ENCODE peak calls at places on chromosomes 2 and 18, in ten cellular contexts. M is GM10248, F is HFFc6, Y is AG09309, Z is left ventricle myocardium inferior, C is astrocyte of the cerebellum, A is tibial artery, B is fibroblast of pulmonary artery, H is choroid plexus epithelial cell, J is HFF-Myc. L is an unnamed sample.

GRCh38 chr2:141137121-141137693 is 993.6 kb downstream of the LRP1B start:
- DNase-seq in M (no peak), F (no peak), Y (no peak), Z (no peak), C (no peak), A (no peak), B (peak), H (no peak), J (no peak), L (no peak)

GRCh38 chr2:69428981-69429380 is 8.3 kb downstream of the NFU1 start:
- DNase-seq in M (no peak), F (no peak), Y (no peak), Z (no peak), C (no peak), A (no peak), B (no peak), H (no peak), J (no peak), L (no peak)

GRCh38 chr2:73611867-73612266 is 30.4 kb downstream of the NAT8 start:
- DNase-seq in M (no peak), F (no peak), Y (no peak), Z (no peak), C (no peak), A (no peak), B (no peak), H (peak), J (no peak), L (peak)

GRCh38 chr2:237723613-237724012 is 75.0 kb upstream of the RBM44 start:
- DNase-seq in M (peak), F (no peak), Y (no peak), Z (peak), C (no peak), A (no peak), B (no peak), H (peak), J (peak), L (peak)

GRCh38 chr2:202158796-202159195 is 79.6 kb downstream of the SUMO1 start:
- DNase-seq in M (no peak), F (peak), Y (no peak), Z (no peak), C (no peak), A (no peak), B (peak), H (peak), J (no peak), L (no peak)

GRCh38 chr2:2871480-2872308 is 505.9 kb downstream of the EIPR1 start:
- DNase-seq in M (no peak), F (no peak), Y (no peak), Z (no peak), C (no peak), A (no peak), B (no peak), H (no peak), J (no peak), L (no peak)

GRCh38 chr2:237864940-237865622 is 5.7 kb downstream of the RAMP1 start:
- DNase-seq in M (no peak), F (no peak), Y (no peak), Z (no peak), C (no peak), A (no peak), B (peak), H (peak), J (no peak), L (peak)

GRCh38 chr2:230266654-230267053 is 41.1 kb downstream of the SP140 start:
- DNase-seq in M (no peak), F (no peak), Y (no peak), Z (no peak), C (no peak), A (no peak), B (no peak), H (peak), J (no peak), L (no peak)

GRCh38 chr18:39871976-39872375 is 2083.1 kb upstream of the PIK3C3 start:
- DNase-seq in M (no peak), F (no peak), Y (no peak), Z (no peak), C (no peak), A (no peak), B (peak), H (peak), J (no peak), L (peak)

GRCh38 chr2:99925960-99926359 is 216.4 kb downstream of the AFF3 start:
- DNase-seq in M (no peak), F (no peak), Y (no peak), Z (no peak), C (no peak), A (no peak), B (no peak), H (no peak), J (no peak), L (no peak)

GRCh38 chr18:5060543-5060942 is 136.5 kb downstream of the AKAIN1 start:
- DNase-seq in M (no peak), F (no peak), Y (no peak), Z (no peak), C (no peak), A (no peak), B (no peak), H (no peak), J (no peak), L (no peak)

GRCh38 chr18:5061785-5062184 is 135.3 kb downstream of the AKAIN1 start:
- DNase-seq in M (no peak), F (no peak), Y (no peak), Z (no peak), C (no peak), A (no peak), B (no peak), H (no peak), J (no peak), L (no peak)

GRCh38 chr18:5068856-5069255 is 128.2 kb downstream of the AKAIN1 start:
- DNase-seq in M (no peak), F (no peak), Y (no peak), Z (no peak), C (no peak), A (no peak), B (no peak), H (no peak), J (no peak), L (no peak)

GRCh38 chr18:5064846-5065245 is 132.2 kb downstream of the AKAIN1 start:
- DNase-seq in M (no peak), F (no peak), Y (no peak), Z (no peak), C (no peak), A (no peak), B (no peak), H (no peak), J (no peak), L (no peak)

GRCh38 chr18:5066380-5066977 is 130.6 kb downstream of the AKAIN1 start:
- DNase-seq in M (no peak), F (no peak), Y (no peak), Z (no peak), C (no peak), A (no peak), B (no peak), H (no peak), J (no peak), L (no peak)
- TF ChIP-seq CTCF in M (peak), F (peak), Y (no peak), Z (peak), C (peak), A (no peak), B (no peak), H (no peak), J (peak), L (no peak)

GRCh38 chr2:199704358-199705238 is 146.4 kb downstream of the FTCDNL1 start:
- DNase-seq in M (peak), F (no peak), Y (peak), Z (no peak), C (no peak), A (no peak), B (peak), H (peak), J (peak), L (peak)
- TF ChIP-seq CTCF in M (peak), F (peak), Y (peak), Z (peak), C (peak), A (peak), B (peak), H (peak), J (peak), L (peak)

GRCh38 chr2:181106789-181107418 is 126.5 kb downstream of the UBE2E3 start:
- DNase-seq in M (peak), F (peak), Y (peak), Z (no peak), C (peak), A (no peak), B (peak), H (peak), J (peak), L (peak)

GRCh38 chr2:181103659-181104058 is 123.3 kb downstream of the UBE2E3 start:
- DNase-seq in M (no peak), F (no peak), Y (no peak), Z (no peak), C (no peak), A (no peak), B (no peak), H (no peak), J (no peak), L (no peak)

GRCh38 chr2:181106229-181106628 is 125.8 kb downstream of the UBE2E3 start:
- DNase-seq in M (no peak), F (no peak), Y (no peak), Z (no peak), C (no peak), A (no peak), B (no peak), H (no peak), J (no peak), L (no peak)

GRCh38 chr2:181105562-181105961 is 125.2 kb downstream of the UBE2E3 start:
- DNase-seq in M (no peak), F (no peak), Y (no peak), Z (no peak), C (no peak), A (no peak), B (no peak), H (no peak), J (no peak), L (peak)

GRCh38 chr2:181104512-181105121 is 124.2 kb downstream of the UBE2E3 start:
- DNase-seq in M (no peak), F (peak), Y (peak), Z (no peak), C (peak), A (no peak), B (peak), H (peak), J (peak), L (peak)
- TF ChIP-seq CTCF in M (peak), F (peak), Y (peak), Z (peak), C (peak), A (peak), B (peak), H (peak), J (peak), L (peak)

GRCh38 chr18:22378672-22379282 is 38.9 kb downstream of the CTAGE1 start:
- DNase-seq in M (no peak), F (peak), Y (no peak), Z (no peak), C (no peak), A (peak), B (peak), H (peak), J (peak), L (peak)
- TF ChIP-seq CTCF in M (no peak), F (peak), Y (peak), Z (peak), C (peak), A (peak), B (peak), H (peak), J (peak), L (peak)

GRCh38 chr2:96118698-96119388 is 2.5 kb upstream of the ADRA2B start:
- DNase-seq in M (no peak), F (no peak), Y (no peak), Z (peak), C (no peak), A (no peak), B (no peak), H (no peak), J (no peak), L (no peak)

GRCh38 chr2:96115631-96116423 is 544 bp downstream of the ADRA2B start:
- DNase-seq in M (no peak), F (no peak), Y (no peak), Z (peak), C (no peak), A (no peak), B (no peak), H (no peak), J (no peak), L (no peak)

GRCh38 chr2:96116424-96116878 is at the start of gene ADRA2B:
- DNase-seq in M (peak), F (no peak), Y (no peak), Z (peak), C (no peak), A (no peak), B (no peak), H (peak), J (no peak), L (peak)

GRCh38 chr2:96117701-96118588 is 1.6 kb upstream of the ADRA2B start:
- DNase-seq in M (no peak), F (no peak), Y (no peak), Z (peak), C (no peak), A (no peak), B (no peak), H (no peak), J (no peak), L (peak)

DNA sequence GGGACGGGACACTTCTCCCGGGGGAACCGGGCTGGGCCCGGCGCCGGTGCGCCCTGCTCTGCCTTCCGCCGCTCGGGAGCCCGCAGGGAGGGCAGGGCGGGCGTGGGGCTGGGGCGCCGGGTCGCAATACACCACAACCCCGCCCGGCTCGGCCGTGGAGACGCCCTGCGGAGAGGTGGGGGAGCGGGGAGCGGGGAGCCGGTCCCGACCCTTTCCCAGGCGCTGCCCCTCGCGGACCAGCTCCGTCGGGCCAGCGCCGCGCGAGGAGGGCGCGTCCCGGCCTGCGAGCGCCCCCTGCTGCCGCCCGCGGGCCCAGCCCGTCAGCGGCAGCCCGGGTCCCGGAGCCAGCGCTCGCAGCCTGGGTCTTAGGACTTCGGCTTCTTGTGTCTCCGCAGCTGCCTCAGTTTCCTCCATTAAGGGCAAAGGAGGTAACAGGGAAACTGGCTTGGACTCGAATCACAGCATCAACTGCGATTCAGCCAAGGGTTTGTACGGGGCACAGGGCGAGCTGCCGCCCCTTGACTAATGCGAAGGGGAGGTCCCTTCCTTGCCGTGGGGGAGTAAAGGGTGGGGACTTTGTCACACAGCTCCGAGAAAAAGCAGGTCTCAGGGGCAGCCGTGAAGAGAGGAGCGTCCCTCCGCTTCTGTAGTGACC is 635 bp upstream of the ADRA2B start:
- DNase-seq in M (peak), F (no peak), Y (no peak), Z (peak), C (no peak), A (no peak), B (peak), H (peak), J (no peak), L (no peak)
- TF ChIP-seq CTCF in M (peak), F (peak), Y (peak), Z (peak), C (peak), A (peak), B (no peak), H (peak), J (peak), L (peak)

DNA sequence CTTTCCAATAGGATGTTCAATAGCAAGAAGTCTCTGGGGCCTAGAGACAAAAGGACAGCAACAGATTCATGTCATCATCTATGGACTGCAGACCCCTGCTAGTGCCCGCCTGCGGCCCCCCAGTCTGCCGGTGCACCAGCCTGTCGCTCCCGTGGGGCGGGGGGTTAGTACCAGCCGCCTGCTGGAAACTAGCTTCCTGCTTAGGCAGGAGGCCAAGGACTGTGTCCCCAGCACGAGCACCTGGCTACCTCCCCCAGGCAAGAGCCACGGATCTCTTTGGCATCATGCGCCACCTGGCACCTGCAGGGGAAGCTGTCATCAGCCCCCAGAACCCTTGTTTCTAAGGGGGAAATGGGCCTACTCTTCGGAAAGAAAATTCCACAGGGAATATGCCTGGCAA is 61.7 kb upstream of the POMC start:
- DNase-seq in M (no peak), F (no peak), Y (no peak), Z (no peak), C (no peak), A (no peak), B (no peak), H (no peak), J (no peak), L (no peak)
- TF ChIP-seq CTCF in M (no peak), F (no peak), Y (no peak), Z (no peak), C (no peak), A (no peak), B (no peak), H (no peak), J (no peak), L (no peak)